ENCODE peak calls at places on chromosomes 3 and 15, in six cellular contexts. F is K562, L is GM12878, G is HepG2, I is H1, J is GM12891. S is an unnamed sample.

GRCh38 chr3:193742628-193743027 is 149.6 kb downstream of the OPA1 start:
- DNase-seq in F (no peak), I (no peak), L (peak; percentile 40), G (no peak), J (no peak), S (no peak)

GRCh38 chr15:43277901-43278300 is 11.2 kb upstream of the TGM5 start:
- DNase-seq in I (no peak), L (no peak), G (no peak), F (no peak), J (no peak), S (no peak)

GRCh38 chr3:111072016-111072891 is 638 bp downstream of the NECTIN3 start:
- DNase-seq in L (no peak), F (no peak), I (no peak), J (no peak), G (peak; percentile 5), S (no peak)

GRCh38 chr3:29763115-29763514 is 482.2 kb downstream of the RBMS3 start:
- DNase-seq in I (no peak), J (no peak), G (no peak), F (no peak), L (no peak), S (no peak)

GRCh38 chr15:48928877-48929538 is 34.7 kb downstream of the SHC4 start:
- DNase-seq in I (no peak), G (no peak), L (no peak), J (no peak), F (no peak), S (no peak)

GRCh38 chr3:119810018-119810435 is 28.1 kb downstream of the NR1I2 start:
- DNase-seq in J (peak; percentile 69), F (no peak), I (no peak), G (no peak), L (peak; percentile 35), S (peak; percentile 57)

GRCh38 chr3:171255236-171255806 is 204.9 kb downstream of the TNIK start:
- DNase-seq in L (peak; percentile 75), J (no peak), G (no peak), I (no peak), F (no peak), S (no peak)

GRCh38 chr15:66880380-66881155 is 178.5 kb downstream of the SMAD6 start:
- DNase-seq in G (no peak), F (no peak), J (no peak), I (no peak), L (no peak), S (no peak)

GRCh38 chr3:182364723-182365650 is 428.3 kb upstream of the ATP11B start:
- DNase-seq in I (no peak), L (no peak), J (no peak), G (no peak), F (peak; percentile 62), S (no peak)

GRCh38 chr3:178090899-178091298 is 445.3 kb upstream of the KCNMB2 start:
- DNase-seq in F (no peak), L (no peak), I (no peak), G (no peak), J (no peak), S (no peak)

GRCh38 chr3:107199962-107200465 is 177.2 kb upstream of the CCDC54 start:
- DNase-seq in F (no peak), L (no peak), G (no peak), I (no peak), J (no peak), S (no peak)

GRCh38 chr15:95025924-95026728 is 794.8 kb downstream of the MCTP2 start:
- DNase-seq in I (no peak), F (peak; percentile 63), G (no peak), L (no peak), J (no peak), S (no peak)

GRCh38 chr3:112736802-112737566 is 96.0 kb upstream of the CCDC80 start:
- DNase-seq in J (no peak), G (no peak), I (no peak), F (no peak), L (no peak), S (no peak)

GRCh38 chr3:171113716-171114115 is 87.2 kb upstream of the SLC2A2 start:
- DNase-seq in F (no peak), I (no peak), J (no peak), L (no peak), G (peak; percentile 30), S (no peak)

GRCh38 chr3:20039765-20040475 is at the start of gene KAT2B:
- DNase-seq in G (peak; percentile 47), L (no peak), F (peak; percentile 90), J (peak; percentile 69), I (no peak), S (peak; percentile 69)

GRCh38 chr15:63319065-63319464 is 41.7 kb downstream of the APH1B start:
- DNase-seq in I (no peak), J (no peak), L (no peak), F (no peak), G (no peak), S (no peak)

GRCh38 chr3:66386011-66386924 is 114.6 kb downstream of the LRIG1 start:
- DNase-seq in F (no peak), J (peak; percentile 54), G (no peak), I (no peak), L (peak; percentile 90), S (peak; percentile 52)

GRCh38 chr3:41188291-41188690 is 11.0 kb upstream of the CTNNB1 start:
- DNase-seq in I (no peak), F (no peak), L (no peak), J (no peak), G (no peak), S (no peak)

GRCh38 chr3:24781454-24781853 is 286.8 kb upstream of the THRB start:
- DNase-seq in F (no peak), G (no peak), L (no peak), J (no peak), I (no peak), S (no peak)

GRCh38 chr3:43958005-43958770 is 267.4 kb downstream of the ABHD5 start:
- DNase-seq in G (no peak), L (no peak), F (no peak), I (no peak), J (no peak), S (no peak)

GRCh38 chr3:123595396-123595795 is 10.5 kb upstream of the HACD2 start:
- DNase-seq in L (no peak), J (no peak), G (no peak), F (no peak), I (no peak), S (no peak)

GRCh38 chr15:78195735-78196201 is 38.6 kb downstream of the ACSBG1 start:
- DNase-seq in G (peak; percentile 10), I (no peak), J (peak; percentile 79), F (peak; percentile 73), L (no peak), S (peak; percentile 65)
- TF ChIP-seq POLR2AphosphoS5 in G (no peak), I (no peak), J (no peak), F (no peak), L (no peak), S (no peak)

GRCh38 chr3:134817297-134817696 is 22.2 kb downstream of the EPHB1 start:
- DNase-seq in F (no peak), J (no peak), G (no peak), I (no peak), L (no peak), S (no peak)
- TF ChIP-seq TAF1 in F (no peak), J (no peak), G (no peak), I (no peak), L (no peak), S (no peak)

GRCh38 chr15:98996169-98996568 is 11.4 kb downstream of the PGPEP1L start:
- DNase-seq in I (no peak), F (no peak), G (no peak), L (no peak), J (no peak), S (no peak)

GRCh38 chr15:98999233-98999632 is 8.4 kb downstream of the PGPEP1L start:
- DNase-seq in G (no peak), F (no peak), L (no peak), I (no peak), J (no peak), S (no peak)

GRCh38 chr15:98996619-98997018 is 11.0 kb downstream of the PGPEP1L start:
- DNase-seq in G (no peak), F (no peak), I (no peak), J (no peak), L (no peak), S (no peak)

GRCh38 chr15:98997312-98997711 is 10.3 kb downstream of the PGPEP1L start:
- DNase-seq in I (no peak), F (no peak), G (no peak), J (no peak), L (no peak), S (no peak)

DNA sequence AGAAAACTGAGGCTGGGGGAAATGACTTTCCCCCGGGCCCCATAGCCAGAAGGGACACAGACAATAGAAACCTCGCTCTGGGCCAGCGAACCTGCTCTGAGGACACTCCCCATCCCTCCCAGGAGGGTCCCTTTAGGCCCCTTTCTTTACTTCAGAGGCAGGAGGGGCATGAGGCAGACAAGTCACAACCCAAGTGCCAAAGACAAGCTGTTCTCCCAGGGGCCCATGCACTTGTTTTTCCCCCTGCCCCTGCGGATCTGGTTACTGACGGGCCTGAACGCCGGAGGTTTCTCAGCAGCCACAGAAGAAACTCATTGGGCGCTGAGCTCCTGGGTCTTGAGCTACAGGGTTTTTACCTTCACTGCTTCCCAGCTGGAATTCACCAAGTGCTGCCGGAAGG is 9.8 kb downstream of the PGPEP1L start:
- DNase-seq in I (no peak), J (no peak), F (no peak), G (no peak), L (no peak), S (no peak)
- TF ChIP-seq POLR2A in I (no peak), J (no peak), F (no peak), G (no peak), L (no peak), S (no peak)

DNA sequence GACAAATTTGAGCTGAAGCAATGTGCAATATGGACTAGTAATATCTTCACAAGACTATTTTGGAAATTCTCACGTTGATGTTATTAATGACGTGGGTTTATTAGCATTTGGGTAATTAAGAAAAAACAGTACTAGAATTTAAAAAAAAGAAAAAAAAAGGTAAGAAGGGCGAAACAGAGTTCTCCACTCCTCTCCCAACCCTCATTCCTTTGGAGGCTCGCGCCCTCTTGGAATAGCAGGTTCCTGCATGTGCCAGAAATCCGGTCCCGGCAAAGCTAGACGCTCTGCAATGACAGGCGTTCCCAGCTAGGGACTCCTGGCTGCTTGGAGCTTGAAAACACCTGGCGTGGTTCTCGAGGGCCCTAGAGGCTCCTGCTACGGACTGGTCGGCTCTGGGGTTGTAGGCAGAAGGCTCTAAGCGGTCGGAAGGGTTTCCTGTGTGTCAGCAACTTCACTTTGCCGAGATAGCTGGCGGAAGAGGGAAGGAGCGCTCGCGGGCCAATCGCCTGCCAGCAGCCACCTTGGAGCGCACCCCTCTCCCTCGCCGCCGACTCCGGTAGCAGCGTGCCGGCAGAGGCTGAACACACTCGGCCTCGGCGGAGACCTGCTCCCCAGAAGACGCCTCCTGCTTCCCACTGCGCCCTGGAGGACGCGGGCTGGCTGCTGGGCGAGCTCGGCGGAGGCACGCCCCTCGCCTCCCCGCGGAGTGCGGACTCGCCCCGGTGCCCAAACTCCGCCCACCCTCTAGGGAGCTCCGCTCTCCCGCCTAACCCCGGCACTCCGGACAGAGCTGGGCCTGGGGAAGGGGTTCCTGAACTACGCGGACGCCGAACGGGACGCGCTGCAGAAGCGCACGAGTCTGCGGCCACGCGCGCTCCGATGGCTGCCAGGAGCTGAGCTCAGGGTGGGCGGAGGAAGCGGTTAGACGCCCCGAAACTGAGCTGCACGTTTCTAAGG is at the start of gene P2RY1:
- DNase-seq in L (peak; percentile 57), J (peak; percentile 55), G (no peak), I (peak; percentile 69), F (peak; percentile 83), S (peak; percentile 53)
- TF ChIP-seq POLR2AphosphoS5 in L (peak; percentile 49), J (no peak), G (no peak), I (peak; percentile 76), F (peak; percentile 67), S (peak; percentile 59)